ENCODE peak calls at places on chromosomes 2 and 18, in ten cellular contexts. L, A, I, H, E, R, W, S, T and Q are unnamed samples.
A peak's percentile ranks its signal among the peaks of the same experiment; 100 is the strongest.

GRCh38 chr2:188404341-188405004 is 112.8 kb downstream of the GULP1 start:
- DNase-seq in L (no peak), A (no peak), I (no peak), H (no peak), E (no peak), R (no peak), W (no peak), S (no peak), T (no peak), Q (no peak)

GRCh38 chr2:147487286-147487979 is 357.4 kb upstream of the ACVR2A start:
- DNase-seq in L (no peak), A (no peak), I (no peak), H (no peak), E (no peak), R (no peak), W (no peak), S (no peak), T (no peak), Q (no peak)

GRCh38 chr2:188884552-188884951 is 89.6 kb upstream of the COL3A1 start:
- DNase-seq in L (no peak), A (no peak), I (no peak), H (no peak), E (no peak), R (no peak), W (no peak), S (no peak), T (no peak), Q (no peak)

GRCh38 chr2:72144746-72145657 is 2.7 kb downstream of the CYP26B1 start:
- DNase-seq in L (peak; percentile 54), A (peak; percentile 75), I (peak; percentile 14), H (no peak), E (peak; percentile 72), R (no peak), W (peak; percentile 89), S (peak; percentile 59), T (peak; percentile 48), Q (peak; percentile 23)

GRCh38 chr18:27787543-27787942 is 389.4 kb downstream of the CDH2 start:
- DNase-seq in L (no peak), A (no peak), I (no peak), H (no peak), E (no peak), R (no peak), W (no peak), S (no peak), T (no peak), Q (no peak)

GRCh38 chr2:71498261-71498701 is 44.9 kb downstream of the DYSF start:
- DNase-seq in L (no peak), A (no peak), I (no peak), H (no peak), E (peak; percentile 50), R (no peak), W (no peak), S (peak; percentile 97), T (no peak), Q (no peak)

GRCh38 chr2:237159006-237159897 is 73.6 kb downstream of the COPS8 start:
- DNase-seq in L (peak; percentile 60), A (no peak), I (no peak), H (peak; percentile 41), E (no peak), R (no peak), W (no peak), S (no peak), T (peak; percentile 58), Q (no peak)

GRCh38 chr2:21103274-21103891 is 20.4 kb upstream of the TDRD15 start:
- DNase-seq in L (no peak), A (no peak), I (no peak), H (no peak), E (no peak), R (no peak), W (peak; percentile 15), S (no peak), T (no peak), Q (no peak)

GRCh38 chr2:224650815-224651439 is 65.2 kb downstream of the CCDC195 start:
- DNase-seq in L (no peak), A (no peak), I (no peak), H (peak; percentile 85), E (no peak), R (no peak), W (peak; percentile 91), S (peak; percentile 77), T (no peak), Q (no peak)

GRCh38 chr2:144544053-144544452 is 24.1 kb upstream of the ZEB2 start:
- DNase-seq in L (no peak), A (no peak), I (no peak), H (no peak), E (no peak), R (no peak), W (no peak), S (no peak), T (no peak), Q (no peak)

GRCh38 chr18:79470547-79470946 is 74.8 kb downstream of the NFATC1 start:
- DNase-seq in L (no peak), A (no peak), I (no peak), H (no peak), E (no peak), R (no peak), W (no peak), S (no peak), T (no peak), Q (no peak)

GRCh38 chr2:48187503-48187902 is 281.2 kb upstream of the FBXO11 start:
- DNase-seq in L (no peak), A (no peak), I (no peak), H (no peak), E (no peak), R (no peak), W (peak; percentile 54), S (no peak), T (no peak), Q (no peak)

GRCh38 chr18:77321823-77322805 is 72.5 kb downstream of the GALR1 start:
- DNase-seq in L (no peak), A (no peak), I (no peak), H (no peak), E (no peak), R (peak; percentile 37), W (no peak), S (no peak), T (no peak), Q (no peak)

GRCh38 chr2:173196080-173196479 is 120.4 kb downstream of the MAP3K20 start:
- DNase-seq in L (no peak), A (no peak), I (no peak), H (no peak), E (no peak), R (no peak), W (peak; percentile 82), S (no peak), T (no peak), Q (no peak)

GRCh38 chr18:26091047-26091630 is 726 bp upstream of the SS18 start:
- DNase-seq in L (peak; percentile 83), A (no peak), I (peak; percentile 53), H (peak; percentile 71), E (peak; percentile 81), R (no peak), W (peak; percentile 54), S (no peak), T (peak; percentile 64), Q (no peak)

GRCh38 chr2:122244830-122245229 is 489.4 kb downstream of the TSN start:
- DNase-seq in L (no peak), A (no peak), I (no peak), H (no peak), E (no peak), R (no peak), W (no peak), S (no peak), T (no peak), Q (no peak)

GRCh38 chr18:7116001-7116831 is 1.4 kb downstream of the LAMA1 start:
- DNase-seq in L (no peak), A (no peak), I (no peak), H (no peak), E (no peak), R (no peak), W (peak; percentile 78), S (no peak), T (no peak), Q (no peak)

GRCh38 chr2:24493713-24494112 is 2.7 kb downstream of the NCOA1 start:
- DNase-seq in L (no peak), A (no peak), I (no peak), H (no peak), E (no peak), R (no peak), W (no peak), S (no peak), T (no peak), Q (no peak)

DNA sequence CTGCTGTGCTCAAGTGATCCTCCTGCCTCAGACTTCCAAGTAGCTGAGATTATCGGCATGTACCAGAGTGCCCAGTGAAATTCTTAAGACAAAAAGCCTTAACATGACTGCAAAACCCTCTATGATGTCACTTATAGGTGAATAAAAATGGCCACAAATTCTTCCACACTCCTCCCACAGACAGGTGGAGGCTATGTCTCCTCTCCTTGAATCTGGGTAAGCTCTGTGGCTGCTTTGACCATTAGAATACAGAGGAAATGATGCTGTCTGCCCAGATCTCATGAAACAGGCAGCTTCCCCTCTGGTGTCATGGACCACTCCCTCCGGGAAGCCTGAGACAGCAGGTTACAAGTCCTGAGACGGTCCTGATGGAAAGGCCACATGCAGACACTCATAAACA is 211.1 kb downstream of the TGIF1 start:
- DNase-seq in L (no peak), A (no peak), I (no peak), H (peak; percentile 61), E (no peak), R (no peak), W (no peak), S (no peak), T (no peak), Q (no peak)
- H3K4me3 ChIP-seq in L (no peak overlapping the region), A (no peak overlapping the region), I (no peak overlapping the region), H (peak overlapping the region; percentile 53), E (no peak overlapping the region), R (no peak overlapping the region), W (no peak overlapping the region), S (no peak overlapping the region), T (no peak overlapping the region), Q (no peak overlapping the region)

DNA sequence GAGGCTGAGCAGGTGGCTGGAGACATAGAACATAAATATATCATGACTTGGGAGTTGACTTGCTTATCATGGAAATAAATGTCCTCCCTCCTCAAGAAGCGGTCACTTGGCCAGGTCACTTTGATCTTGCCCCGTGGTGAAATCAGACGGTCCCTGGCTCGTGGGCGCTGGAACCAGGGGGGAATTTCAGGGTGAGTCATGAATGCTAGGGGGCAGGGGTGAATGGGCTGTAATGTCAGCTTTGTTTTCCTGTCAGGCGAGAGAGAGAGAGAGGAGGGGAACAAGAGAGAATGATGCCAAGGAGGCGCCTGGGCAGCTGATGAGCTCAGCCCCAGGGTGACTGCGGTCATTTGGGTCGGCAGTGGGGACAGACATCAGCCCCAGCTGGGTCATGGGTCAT is 47.7 kb downstream of the RRM2 start:
- DNase-seq in L (no peak), A (no peak), I (peak; percentile 88), H (no peak), E (no peak), R (no peak), W (no peak), S (peak; percentile 12), T (no peak), Q (no peak)
- H3K27ac ChIP-seq in L (no peak overlapping the region), A (no peak overlapping the region), I (peak overlapping the region; percentile 86), H (no peak overlapping the region), E (no peak overlapping the region), R (no peak overlapping the region), W (no peak overlapping the region), S (no peak overlapping the region), T (no peak overlapping the region), Q (no peak overlapping the region)

GRCh38 chr2:13201924-13202323 is 485.2 kb downstream of the TRIB2 start:
- DNase-seq in L (no peak), A (no peak), I (no peak), H (no peak), E (no peak), R (no peak), W (peak; percentile 13), S (peak; percentile 29), T (no peak), Q (no peak)
- TF ChIP-seq CTCF in L (no peak), A (no peak), I (no peak), H (peak; percentile 19), E (no peak), R (no peak), W (peak; percentile 58), S (peak; percentile 61), T (no peak), Q (no peak)

GRCh38 chr2:190810981-190811587 is 69.5 kb upstream of the GLS start:
- DNase-seq in L (no peak), A (no peak), I (no peak), H (no peak), E (no peak), R (no peak), W (no peak), S (no peak), T (no peak), Q (no peak)
- H3K4me3 ChIP-seq in L (no peak overlapping the region), A (no peak overlapping the region), I (no peak overlapping the region), H (no peak overlapping the region), E (no peak overlapping the region), R (no peak overlapping the region), W (no peak overlapping the region), S (no peak overlapping the region), T (no peak overlapping the region), Q (no peak overlapping the region)